ENCODE peak calls at places on chromosomes 12 and 14, in nine cellular contexts. T, K, C, G, Y, A, F, M and N are unnamed samples.

GRCh38 chr12:132285991-132286681 is 43.3 kb downstream of the GALNT9 start:
- DNase-seq in A (no peak), Y (no peak), K (peak; percentile 69), T (no peak), F (no peak), C (peak; percentile 69), M (no peak), G (peak; percentile 29), N (peak; percentile 75)

GRCh38 chr12:131923260-131923659 is 5.8 kb upstream of the PUS1 start:
- DNase-seq in K (no peak), Y (no peak), A (no peak), M (no peak), C (peak; percentile 35), T (no peak), F (no peak), G (no peak), N (no peak)

GRCh38 chr12:90261283-90261682 is 552.6 kb upstream of the ATP2B1 start:
- DNase-seq in T (no peak), C (no peak), M (no peak), Y (no peak), K (no peak), A (no peak), F (no peak), G (no peak), N (no peak)

GRCh38 chr12:89662623-89663022 is 46.0 kb downstream of the ATP2B1 start:
- DNase-seq in Y (no peak), K (no peak), C (no peak), F (no peak), G (no peak), A (no peak), M (no peak), T (no peak), N (no peak)

GRCh38 chr14:102394717-102395378 is 32.1 kb downstream of the TECPR2 start:
- DNase-seq in A (no peak), M (no peak), K (no peak), T (no peak), Y (no peak), F (no peak), C (no peak), G (no peak), N (no peak)

GRCh38 chr12:45124485-45125155 is 73.7 kb upstream of the DBX2 start:
- DNase-seq in G (no peak), M (no peak), C (no peak), T (no peak), K (no peak), A (no peak), Y (no peak), F (no peak), N (no peak)

GRCh38 chr14:60164404-60164716 is 838 bp downstream of the DHRS7 start:
- DNase-seq in C (no peak), G (no peak), Y (no peak), M (no peak), A (no peak), T (no peak), K (no peak), F (no peak), N (no peak)

GRCh38 chr12:122080149-122081107 is 1.9 kb downstream of the MLXIP start:
- DNase-seq in G (peak; percentile 89), F (peak; percentile 31), M (no peak), C (peak; percentile 72), K (peak; percentile 92), A (peak; percentile 80), T (peak; percentile 85), Y (peak; percentile 56), N (peak; percentile 57)

GRCh38 chr12:2169964-2170363 is 117.2 kb downstream of the CACNA1C start:
- DNase-seq in F (no peak), C (no peak), M (no peak), Y (no peak), T (no peak), K (no peak), G (no peak), A (peak; percentile 58), N (no peak)

GRCh38 chr14:50955373-50956043 is 11.2 kb upstream of the PYGL start:
- DNase-seq in F (peak; percentile 51), A (peak; percentile 90), Y (peak; percentile 27), K (peak; percentile 96), C (peak; percentile 75), M (no peak), T (peak; percentile 98), G (peak; percentile 80), N (peak; percentile 63)

GRCh38 chr12:50112456-50113218 is 601 bp downstream of the COX14 start:
- DNase-seq in K (peak; percentile 49), F (no peak), G (no peak), T (no peak), Y (no peak), C (no peak), A (peak; percentile 34), M (no peak), N (no peak)

GRCh38 chr12:124548854-124549378 is 18.5 kb downstream of the NCOR2 start:
- DNase-seq in K (no peak), C (peak; percentile 62), G (peak; percentile 75), Y (no peak), F (peak; percentile 52), M (no peak), A (peak; percentile 89), T (no peak), N (peak; percentile 63)

GRCh38 chr12:19506497-19506896 is 67.2 kb downstream of the AEBP2 start:
- DNase-seq in T (no peak), Y (no peak), K (no peak), A (no peak), G (no peak), M (no peak), F (no peak), C (no peak), N (no peak)

GRCh38 chr14:44962573-44963528 is 861 bp downstream of the TOGARAM1 start:
- DNase-seq in Y (no peak), K (peak; percentile 19), T (peak; percentile 73), G (peak; percentile 48), M (no peak), F (no peak), A (peak; percentile 50), C (peak; percentile 70), N (peak; percentile 74)

GRCh38 chr12:125455556-125455955 is 390.3 kb downstream of the AACS start:
- DNase-seq in T (no peak), K (no peak), Y (no peak), C (no peak), F (no peak), A (no peak), G (no peak), M (no peak), N (no peak)

GRCh38 chr12:12350868-12351463 is 924 bp upstream of the MANSC1 start:
- DNase-seq in G (no peak), C (no peak), M (no peak), Y (no peak), A (no peak), K (no peak), F (no peak), T (no peak), N (no peak)

GRCh38 chr12:47867496-47867941 is 37.3 kb downstream of the VDR start:
- DNase-seq in G (no peak), M (no peak), K (peak; percentile 70), C (no peak), A (peak; percentile 68), F (peak; percentile 68), T (no peak), Y (no peak), N (no peak)

GRCh38 chr12:32377344-32378000 is 21.9 kb upstream of the FGD4 start:
- DNase-seq in M (no peak), C (no peak), Y (no peak), T (no peak), G (no peak), F (no peak), K (no peak), A (no peak), N (no peak)

GRCh38 chr12:56521590-56522371 is at the start of gene RBMS2:
- DNase-seq in T (peak; percentile 89), A (peak; percentile 94), G (peak; percentile 88), Y (peak; percentile 77), C (peak; percentile 85), F (peak; percentile 34), K (peak; percentile 77), M (peak; percentile 7), N (peak; percentile 81)

GRCh38 chr12:108724054-108724889 is 7.0 kb downstream of the CORO1C start:
- DNase-seq in G (peak; percentile 63), A (no peak), K (no peak), Y (no peak), C (no peak), F (peak; percentile 24), M (no peak), T (no peak), N (no peak)

GRCh38 chr14:67940894-67941455 is 121.4 kb downstream of the RAD51B start:
- DNase-seq in A (peak; percentile 96), K (no peak), F (no peak), M (no peak), T (no peak), Y (no peak), G (peak; percentile 33), C (no peak), N (no peak)

GRCh38 chr14:53883739-53884138 is 72.9 kb downstream of the BMP4 start:
- DNase-seq in G (no peak), K (no peak), T (no peak), M (no peak), Y (no peak), A (no peak), F (no peak), C (no peak), N (no peak)

GRCh38 chr12:30877110-30877875 is 49.3 kb upstream of the TSPAN11 start:
- DNase-seq in T (no peak), Y (no peak), K (no peak), F (no peak), G (no peak), A (no peak), M (no peak), C (peak; percentile 74), N (no peak)

GRCh38 chr14:73661872-73662271 is 17.1 kb downstream of the DNAL1 start:
- DNase-seq in G (no peak), Y (no peak), K (no peak), A (no peak), T (no peak), M (no peak), F (no peak), C (no peak), N (no peak)